ENCODE peak calls at places on chromosomes 3 and 15, in five cellular contexts. One of them, this sample, is unnamed.

GRCh38 chr15:27668471-27669220 is 430.5 kb downstream of the OCA2 start:
- DNase-seq in lower lobe of right lung: no peak
- DNase-seq in CD4-positive, alpha-beta T cell: no peak
- DNase-seq in adrenal gland: no peak
- DNase-seq in D721Med: no peak
- DNase-seq in this sample: no peak

GRCh38 chr3:5160926-5161858 is 26.3 kb upstream of the EDEM1 start:
- DNase-seq in lower lobe of right lung: no peak
- DNase-seq in CD4-positive, alpha-beta T cell: no peak
- DNase-seq in adrenal gland: no peak
- DNase-seq in D721Med: no peak
- DNase-seq in this sample: no peak

GRCh38 chr3:22373182-22373581 is 622.2 kb upstream of the ZNF385D start:
- DNase-seq in lower lobe of right lung: no peak
- DNase-seq in CD4-positive, alpha-beta T cell: no peak
- DNase-seq in adrenal gland: no peak
- DNase-seq in D721Med: no peak
- DNase-seq in this sample: no peak

GRCh38 chr3:58336135-58336882 is 3.6 kb downstream of the PXK start:
- DNase-seq in lower lobe of right lung: no peak
- DNase-seq in CD4-positive, alpha-beta T cell: no peak
- DNase-seq in adrenal gland: no peak
- DNase-seq in D721Med: no peak
- DNase-seq in this sample: no peak

GRCh38 chr3:72679540-72680198 is 168.6 kb downstream of the SHQ1 start:
- DNase-seq in lower lobe of right lung: no peak
- DNase-seq in CD4-positive, alpha-beta T cell: no peak
- DNase-seq in adrenal gland: no peak
- DNase-seq in D721Med: no peak
- DNase-seq in this sample: no peak

GRCh38 chr3:58507356-58508062 is 15.6 kb downstream of the KCTD6 start:
- DNase-seq in lower lobe of right lung: no peak
- DNase-seq in CD4-positive, alpha-beta T cell: no peak
- DNase-seq in adrenal gland: no peak
- DNase-seq in D721Med: no peak
- DNase-seq in this sample: no peak

GRCh38 chr3:10178892-10179291 is 14.2 kb downstream of the IRAK2 start:
- DNase-seq in lower lobe of right lung: no peak
- DNase-seq in CD4-positive, alpha-beta T cell: no peak
- DNase-seq in adrenal gland: no peak
- DNase-seq in D721Med: no peak
- DNase-seq in this sample: no peak

GRCh38 chr3:15924914-15925313 is 127.1 kb upstream of the ANKRD28 start:
- DNase-seq in lower lobe of right lung: no peak
- DNase-seq in CD4-positive, alpha-beta T cell: no peak
- DNase-seq in adrenal gland: no peak
- DNase-seq in D721Med: no peak
- DNase-seq in this sample: no peak

GRCh38 chr3:21017115-21017852 is 733.7 kb downstream of the ZNF385D start:
- DNase-seq in lower lobe of right lung: no peak
- DNase-seq in CD4-positive, alpha-beta T cell: no peak
- DNase-seq in adrenal gland: no peak
- DNase-seq in D721Med: no peak
- DNase-seq in this sample: no peak

GRCh38 chr3:33664195-33664594 is 53.9 kb downstream of the CLASP2 start:
- DNase-seq in lower lobe of right lung: no peak
- DNase-seq in CD4-positive, alpha-beta T cell: no peak
- DNase-seq in adrenal gland: no peak
- DNase-seq in D721Med: no peak
- DNase-seq in this sample: no peak

GRCh38 chr15:85785887-85786777 is 8.6 kb downstream of the KLHL25 start:
- DNase-seq in lower lobe of right lung: no peak
- DNase-seq in CD4-positive, alpha-beta T cell: no peak
- DNase-seq in adrenal gland: peak; percentile 64
- DNase-seq in D721Med: no peak
- DNase-seq in this sample: no peak

GRCh38 chr3:51985971-51986947 is 2.9 kb downstream of the ACY1 start:
- DNase-seq in lower lobe of right lung: no peak
- DNase-seq in CD4-positive, alpha-beta T cell: no peak
- DNase-seq in adrenal gland: no peak
- DNase-seq in D721Med: no peak
- DNase-seq in this sample: no peak

GRCh38 chr3:94071713-94072284 is 8.9 kb downstream of the NSUN3 start:
- DNase-seq in lower lobe of right lung: no peak
- DNase-seq in CD4-positive, alpha-beta T cell: no peak
- DNase-seq in adrenal gland: no peak
- DNase-seq in D721Med: no peak
- DNase-seq in this sample: no peak

GRCh38 chr15:52481915-52482314 is 46.8 kb downstream of the MYO5A start:
- DNase-seq in lower lobe of right lung: no peak
- DNase-seq in CD4-positive, alpha-beta T cell: peak; percentile 57
- DNase-seq in adrenal gland: no peak
- DNase-seq in D721Med: no peak
- DNase-seq in this sample: peak; percentile 50

GRCh38 chr3:69948246-69948862 is 51.2 kb upstream of the SAMMSON start:
- DNase-seq in lower lobe of right lung: no peak
- DNase-seq in CD4-positive, alpha-beta T cell: no peak
- DNase-seq in adrenal gland: no peak
- DNase-seq in D721Med: no peak
- DNase-seq in this sample: no peak

GRCh38 chr3:45795882-45796765 is at the start of gene SLC6A20:
- DNase-seq in lower lobe of right lung: no peak
- DNase-seq in CD4-positive, alpha-beta T cell: no peak
- DNase-seq in adrenal gland: no peak
- DNase-seq in D721Med: no peak
- DNase-seq in this sample: no peak

GRCh38 chr15:45185903-45186770 is 1.6 kb downstream of the SHF start:
- DNase-seq in lower lobe of right lung: no peak
- DNase-seq in CD4-positive, alpha-beta T cell: no peak
- DNase-seq in adrenal gland: no peak
- DNase-seq in D721Med: no peak
- DNase-seq in this sample: no peak

GRCh38 chr3:126607214-126607908 is 47.6 kb downstream of the TXNRD3 start:
- DNase-seq in lower lobe of right lung: no peak
- DNase-seq in CD4-positive, alpha-beta T cell: peak; percentile 3
- DNase-seq in adrenal gland: no peak
- DNase-seq in D721Med: no peak
- DNase-seq in this sample: no peak

GRCh38 chr15:42730135-42730534 is 6.8 kb downstream of the CDAN1 start:
- DNase-seq in lower lobe of right lung: no peak
- DNase-seq in CD4-positive, alpha-beta T cell: no peak
- DNase-seq in adrenal gland: no peak
- DNase-seq in D721Med: no peak
- DNase-seq in this sample: no peak

GRCh38 chr3:183447206-183448001 is 19.0 kb upstream of the MCF2L2 start:
- DNase-seq in lower lobe of right lung: peak; percentile 88
- DNase-seq in CD4-positive, alpha-beta T cell: peak; percentile 46
- DNase-seq in adrenal gland: peak; percentile 97
- DNase-seq in D721Med: peak; percentile 78
- DNase-seq in this sample: peak; percentile 63

GRCh38 chr3:59150039-59150438 is 100.2 kb upstream of the CFAP20DC start:
- DNase-seq in lower lobe of right lung: no peak
- DNase-seq in CD4-positive, alpha-beta T cell: no peak
- DNase-seq in adrenal gland: no peak
- DNase-seq in D721Med: no peak
- DNase-seq in this sample: no peak

GRCh38 chr3:171679011-171679492 is 131.2 kb downstream of the PLD1 start:
- DNase-seq in lower lobe of right lung: no peak
- DNase-seq in CD4-positive, alpha-beta T cell: no peak
- DNase-seq in adrenal gland: no peak
- DNase-seq in D721Med: no peak
- DNase-seq in this sample: no peak

GRCh38 chr3:131163-131889 is 65.2 kb upstream of the CHL1 start:
- DNase-seq in lower lobe of right lung: no peak
- DNase-seq in CD4-positive, alpha-beta T cell: no peak
- DNase-seq in adrenal gland: no peak
- DNase-seq in D721Med: no peak
- DNase-seq in this sample: no peak

GRCh38 chr3:106119691-106120090 is 250.9 kb upstream of the CBLB start:
- DNase-seq in lower lobe of right lung: no peak
- DNase-seq in CD4-positive, alpha-beta T cell: no peak
- DNase-seq in adrenal gland: peak; percentile 41
- DNase-seq in D721Med: no peak
- DNase-seq in this sample: no peak

GRCh38 chr3:195580733-195581443 is 2.9 kb downstream of the APOD start:
- DNase-seq in lower lobe of right lung: no peak
- DNase-seq in CD4-positive, alpha-beta T cell: no peak
- DNase-seq in adrenal gland: no peak
- DNase-seq in D721Med: no peak
- DNase-seq in this sample: no peak

GRCh38 chr15:41558400-41559238 is at the start of gene TYRO3:
- DNase-seq in lower lobe of right lung: peak; percentile 70
- DNase-seq in CD4-positive, alpha-beta T cell: peak; percentile 66
- DNase-seq in adrenal gland: peak; percentile 65
- DNase-seq in D721Med: peak; percentile 62
- DNase-seq in this sample: no peak

GRCh38 chr15:41559489-41560177 is 621 bp downstream of the TYRO3 start:
- DNase-seq in lower lobe of right lung: no peak
- DNase-seq in CD4-positive, alpha-beta T cell: no peak
- DNase-seq in adrenal gland: no peak
- DNase-seq in D721Med: no peak
- DNase-seq in this sample: no peak

GRCh38 chr15:41556657-41557056 is 2.4 kb upstream of the TYRO3 start:
- DNase-seq in lower lobe of right lung: no peak
- DNase-seq in CD4-positive, alpha-beta T cell: no peak
- DNase-seq in adrenal gland: no peak
- DNase-seq in D721Med: no peak
- DNase-seq in this sample: no peak

GRCh38 chr15:41559239-41559488 is 152 bp downstream of the TYRO3 start:
- DNase-seq in lower lobe of right lung: no peak
- DNase-seq in CD4-positive, alpha-beta T cell: no peak
- DNase-seq in adrenal gland: no peak
- DNase-seq in D721Med: no peak
- DNase-seq in this sample: no peak

DNA sequence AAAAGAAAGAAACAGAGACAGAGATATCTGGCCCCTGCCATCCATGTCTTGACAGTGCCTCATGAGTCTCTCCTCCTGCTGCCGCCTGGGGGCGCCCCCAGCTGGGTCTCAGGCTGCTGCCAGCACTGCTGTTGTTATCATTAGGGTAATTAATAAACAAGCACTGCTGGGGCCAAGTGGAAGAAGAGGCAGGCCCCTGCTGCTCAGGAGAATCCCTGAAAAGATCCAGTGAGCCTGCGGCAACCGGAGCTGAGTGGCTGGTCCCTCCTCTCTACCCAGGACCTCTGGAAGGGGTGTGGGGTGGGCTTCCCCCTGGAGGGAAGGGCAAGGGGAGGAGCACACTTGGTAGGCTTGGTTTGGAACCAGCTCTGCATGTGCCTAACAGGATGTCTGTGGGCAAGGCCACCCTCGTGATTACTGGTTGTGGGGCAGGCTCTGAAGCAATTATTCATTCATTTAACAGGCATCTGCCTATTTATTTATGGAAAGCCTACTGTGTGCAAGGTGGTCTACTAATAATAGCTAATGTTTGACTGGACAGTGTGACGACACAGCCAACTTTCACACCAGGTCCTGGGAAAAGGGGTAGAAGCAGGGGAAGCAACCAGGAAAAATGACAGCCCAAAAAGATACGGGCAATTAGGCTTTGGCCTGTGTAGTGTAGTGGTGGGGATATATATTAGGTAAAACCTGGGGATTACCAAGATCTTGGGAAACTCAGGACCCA is 1.2 kb upstream of the TYRO3 start:
- DNase-seq in lower lobe of right lung: peak; percentile 68
- DNase-seq in CD4-positive, alpha-beta T cell: peak; percentile 71
- DNase-seq in adrenal gland: peak; percentile 80
- DNase-seq in D721Med: peak; percentile 78
- DNase-seq in this sample: no peak
- TF ChIP-seq CTCF in lower lobe of right lung: peak; percentile 83
- TF ChIP-seq CTCF in CD4-positive, alpha-beta T cell: peak; percentile 89
- TF ChIP-seq CTCF in adrenal gland: peak; percentile 88
- TF ChIP-seq CTCF in D721Med: peak; percentile 90
- TF ChIP-seq CTCF in this sample: peak; percentile 79

GRCh38 chr3:75136100-75136897 is 521.8 kb upstream of the CNTN3 start:
- DNase-seq in lower lobe of right lung: no peak
- DNase-seq in CD4-positive, alpha-beta T cell: no peak
- DNase-seq in adrenal gland: no peak
- DNase-seq in D721Med: no peak
- DNase-seq in this sample: peak; percentile 25

GRCh38 chr3:75138345-75138744 is 523.9 kb upstream of the CNTN3 start:
- DNase-seq in lower lobe of right lung: no peak
- DNase-seq in CD4-positive, alpha-beta T cell: no peak
- DNase-seq in adrenal gland: no peak
- DNase-seq in D721Med: no peak
- DNase-seq in this sample: no peak

GRCh38 chr3:75144396-75144795 is 519.7 kb upstream of the FRG2C start:
- DNase-seq in lower lobe of right lung: no peak
- DNase-seq in CD4-positive, alpha-beta T cell: no peak
- DNase-seq in adrenal gland: no peak
- DNase-seq in D721Med: no peak
- DNase-seq in this sample: no peak

DNA sequence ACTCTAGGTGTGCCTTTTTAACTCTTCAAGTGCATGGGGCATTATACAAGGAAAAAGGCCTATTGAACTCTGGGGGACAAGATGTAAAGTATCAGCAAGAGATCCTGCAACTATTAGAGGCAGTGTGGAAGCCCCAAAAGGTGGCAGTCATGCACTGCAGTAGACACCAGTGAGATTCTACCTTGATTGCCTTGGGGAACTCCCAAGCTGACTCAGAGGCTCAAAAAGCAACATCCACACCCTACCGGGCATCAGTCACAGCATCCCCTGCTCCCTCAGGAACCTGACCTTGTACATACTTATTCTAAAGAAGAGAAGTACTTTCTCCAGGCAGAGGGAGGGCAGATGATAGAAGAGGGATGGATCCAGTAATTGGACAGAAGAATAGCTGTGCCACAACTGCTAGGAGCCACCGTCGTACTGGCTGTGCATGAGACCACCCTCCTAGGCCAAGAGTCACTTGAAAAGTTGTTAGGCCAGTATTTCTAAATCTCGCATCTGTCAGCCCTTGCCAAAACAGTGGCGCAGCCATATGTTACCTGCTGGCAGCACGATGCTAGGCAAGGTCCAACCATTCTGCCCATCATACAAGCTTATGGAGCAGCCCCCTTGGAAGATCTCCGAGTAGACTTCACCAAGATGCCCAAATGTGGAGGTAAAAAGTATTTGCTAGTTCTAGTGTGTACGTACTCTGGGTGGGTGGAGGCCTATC is 523.1 kb upstream of the FRG2C start:
- DNase-seq in lower lobe of right lung: no peak
- DNase-seq in CD4-positive, alpha-beta T cell: no peak
- DNase-seq in adrenal gland: no peak
- DNase-seq in D721Med: no peak
- DNase-seq in this sample: no peak
- TF ChIP-seq CTCF in lower lobe of right lung: no peak
- TF ChIP-seq CTCF in CD4-positive, alpha-beta T cell: no peak
- TF ChIP-seq CTCF in adrenal gland: no peak
- TF ChIP-seq CTCF in D721Med: no peak
- TF ChIP-seq CTCF in this sample: no peak

GRCh38 chr3:53350652-53351051 is 3.3 kb upstream of the DCP1A start:
- DNase-seq in lower lobe of right lung: no peak
- DNase-seq in CD4-positive, alpha-beta T cell: no peak
- DNase-seq in adrenal gland: no peak
- DNase-seq in D721Med: no peak
- DNase-seq in this sample: no peak
- TF ChIP-seq CTCF in lower lobe of right lung: no peak
- TF ChIP-seq CTCF in CD4-positive, alpha-beta T cell: no peak
- TF ChIP-seq CTCF in adrenal gland: peak; percentile 27
- TF ChIP-seq CTCF in D721Med: peak; percentile 21
- TF ChIP-seq CTCF in this sample: peak; percentile 25

GRCh38 chr3:143764840-143765239 is 83.4 kb downstream of the SLC9A9 start:
- DNase-seq in lower lobe of right lung: no peak
- DNase-seq in CD4-positive, alpha-beta T cell: no peak
- DNase-seq in adrenal gland: no peak
- DNase-seq in D721Med: no peak
- DNase-seq in this sample: no peak
- TF ChIP-seq CTCF in lower lobe of right lung: no peak
- TF ChIP-seq CTCF in CD4-positive, alpha-beta T cell: peak; percentile 26
- TF ChIP-seq CTCF in adrenal gland: no peak
- TF ChIP-seq CTCF in D721Med: no peak
- TF ChIP-seq CTCF in this sample: no peak